ENCODE peak calls at places on chromosome 1, in eight cellular contexts. H is ovary, L is GM13976, W is AG04449, V is midbrain, Y is upper lobe of right lung, M is AG20443, I is glutamatergic neuron. O is an unnamed sample.

GRCh38 chr1:72606216-72606615 is 323.9 kb upstream of the NEGR1 start:
- DNase-seq in H (no peak), L (no peak), W (no peak), V (no peak), Y (no peak), M (no peak), I (no peak), O (no peak)

GRCh38 chr1:95386915-95387314 is 152.9 kb downstream of the RWDD3 start:
- DNase-seq in H (no peak), L (no peak), W (no peak), V (no peak), Y (no peak), M (no peak), I (no peak), O (no peak)

GRCh38 chr1:116923421-116923820 is 13.7 kb downstream of the PTGFRN start:
- DNase-seq in H (no peak), L (no peak), W (no peak), V (no peak), Y (no peak), M (peak; percentile 69), I (no peak), O (peak; percentile 34)

GRCh38 chr1:84726593-84727275 is 36.5 kb upstream of the SSX2IP start:
- DNase-seq in H (no peak), L (no peak), W (no peak), V (no peak), Y (no peak), M (no peak), I (no peak), O (peak; percentile 69)

GRCh38 chr1:54266195-54266594 is 66.2 kb downstream of the MRPL37 start:
- DNase-seq in H (no peak), L (no peak), W (no peak), V (no peak), Y (no peak), M (no peak), I (no peak), O (no peak)

GRCh38 chr1:5915587-5916571 is 76.3 kb downstream of the NPHP4 start:
- DNase-seq in H (peak; percentile 56), L (peak; percentile 79), W (no peak), V (peak; percentile 68), Y (no peak), M (peak; percentile 75), I (no peak), O (no peak)

GRCh38 chr1:190754769-190755168 is 277.1 kb upstream of the BRINP3 start:
- DNase-seq in H (no peak), L (no peak), W (no peak), V (no peak), Y (no peak), M (no peak), I (no peak), O (no peak)

GRCh38 chr1:205284420-205285144 is 37.0 kb downstream of the NUAK2 start:
- DNase-seq in H (peak; percentile 87), L (peak; percentile 78), W (peak; percentile 94), V (peak; percentile 83), Y (peak; percentile 92), M (peak; percentile 97), I (peak; percentile 83), O (peak; percentile 100)

O was measured in MG63.